ENCODE peak calls at places on chromosome 3, in four cellular contexts. Q, U, E and P are unnamed samples.

GRCh38 chr3:2218826-2219225 is 120.2 kb downstream of the CNTN4 start:
- DNase-seq in Q (no peak), E (no peak), U (no peak), P (no peak)

GRCh38 chr3:161314836-161315391 is 56.4 kb downstream of the SPTSSB start:
- DNase-seq in E (no peak), U (no peak), Q (peak; percentile 35), P (no peak)

GRCh38 chr3:74426571-74426970 is 187.9 kb downstream of the CNTN3 start:
- DNase-seq in U (peak; percentile 84), E (no peak), Q (no peak), P (no peak)

GRCh38 chr3:99875573-99875924 is 57.9 kb downstream of the CMSS1 start:
- DNase-seq in U (peak; percentile 60), E (no peak), Q (no peak), P (no peak)

GRCh38 chr3:88810455-88810854 is 297.0 kb upstream of the EPHA3 start:
- DNase-seq in U (peak; percentile 60), Q (no peak), E (no peak), P (no peak)

GRCh38 chr3:181555681-181556080 is 156.0 kb upstream of the SOX2 start:
- DNase-seq in U (no peak), E (no peak), Q (no peak), P (no peak)

GRCh38 chr3:185940951-185941350 is 3.1 kb upstream of the TRA2B start:
- DNase-seq in E (no peak), Q (no peak), U (no peak), P (no peak)

GRCh38 chr3:35042210-35042960 is 596.9 kb upstream of the ARPP21 start:
- DNase-seq in Q (no peak), E (no peak), U (no peak), P (no peak)

GRCh38 chr3:4956743-4957142 is 22.5 kb upstream of the BHLHE40 start:
- DNase-seq in E (no peak), U (no peak), Q (no peak), P (no peak)

GRCh38 chr3:99999541-99999940 is 114.8 kb downstream of the FILIP1L start:
- DNase-seq in E (no peak), U (peak; percentile 35), Q (no peak), P (peak; percentile 59)

GRCh38 chr3:179136195-179136594 is 12.0 kb upstream of the PIK3CA start:
- DNase-seq in Q (no peak), E (no peak), U (no peak), P (no peak)

GRCh38 chr3:184230081-184230602 is 757 bp downstream of the VWA5B2 start:
- DNase-seq in E (no peak), Q (peak; percentile 52), U (no peak), P (no peak)

GRCh38 chr3:53196575-53197407 is 35.8 kb downstream of the PRKCD start:
- DNase-seq in U (peak; percentile 62), Q (no peak), E (no peak), P (no peak)

GRCh38 chr3:21414506-21414905 is 336.5 kb downstream of the ZNF385D start:
- DNase-seq in Q (no peak), U (no peak), E (no peak), P (no peak)

GRCh38 chr3:188133646-188134045 is 20.3 kb upstream of the LPP start:
- DNase-seq in U (peak; percentile 46), Q (no peak), E (no peak), P (no peak)

GRCh38 chr3:72520205-72520604 is 328.0 kb downstream of the SHQ1 start:
- DNase-seq in E (no peak), U (no peak), Q (no peak), P (no peak)

GRCh38 chr3:119841808-119842471 is 60.0 kb downstream of the NR1I2 start:
- DNase-seq in E (no peak), U (peak; percentile 29), Q (no peak), P (no peak)

GRCh38 chr3:62186967-62187366 is 186.4 kb downstream of the FEZF2 start:
- DNase-seq in E (no peak), U (peak; percentile 31), Q (no peak), P (no peak)

GRCh38 chr3:21913791-21914190 is 162.8 kb upstream of the ZNF385D start:
- DNase-seq in U (peak; percentile 72), E (no peak), Q (no peak), P (peak; percentile 10)

GRCh38 chr3:73674280-73674679 is 49.5 kb upstream of the PDZRN3 start:
- DNase-seq in E (no peak), Q (no peak), U (peak; percentile 71), P (no peak)

GRCh38 chr3:79297242-79297641 is 470.6 kb downstream of the ROBO1 start:
- DNase-seq in E (no peak), U (peak; percentile 97), Q (no peak), P (peak; percentile 89)
- TF ChIP-seq CTCF in E (no peak), U (no peak), Q (no peak), P (no peak)

GRCh38 chr3:57434041-57434440 is 110.1 kb downstream of the DNAH12 start:
- DNase-seq in U (peak; percentile 28), Q (peak; percentile 6), E (no peak), P (no peak)
- TF ChIP-seq CTCF in U (peak; percentile 42), Q (no peak), E (no peak), P (peak; percentile 38)

GRCh38 chr3:150543531-150543930 is 2.8 kb downstream of the SERP1 start:
- DNase-seq in U (no peak), Q (no peak), E (no peak), P (no peak)

GRCh38 chr3:150545419-150546225 is 674 bp downstream of the SERP1 start:
- DNase-seq in Q (peak; percentile 34), E (no peak), U (no peak), P (no peak)

GRCh38 chr3:150544040-150544439 is 2.3 kb downstream of the SERP1 start:
- DNase-seq in E (no peak), U (peak; percentile 80), Q (no peak), P (no peak)

GRCh38 chr3:150543128-150543527 is 3.2 kb downstream of the SERP1 start:
- DNase-seq in U (no peak), E (no peak), Q (no peak), P (no peak)

GRCh38 chr3:150544726-150545125 is 1.6 kb downstream of the SERP1 start:
- DNase-seq in Q (no peak), E (no peak), U (peak; percentile 47), P (peak; percentile 30)
- TF ChIP-seq CTCF in Q (no peak), E (no peak), U (no peak), P (no peak)

GRCh38 chr3:48503406-48504050 is 446 bp downstream of the SHISA5 start:
- DNase-seq in E (no peak), U (peak; percentile 42), Q (peak; percentile 6), P (no peak)

GRCh38 chr3:48505146-48505545 is 1.2 kb upstream of the SHISA5 start:
- DNase-seq in Q (no peak), E (no peak), U (no peak), P (no peak)

GRCh38 chr3:48511551-48511950 is 7.6 kb upstream of the SHISA5 start:
- DNase-seq in E (no peak), Q (no peak), U (no peak), P (no peak)

GRCh38 chr3:48504051-48504946 is at the start of gene SHISA5:
- DNase-seq in U (peak; percentile 58), Q (peak; percentile 59), E (peak; percentile 71), P (peak; percentile 46)

GRCh38 chr3:48507256-48508061 is 3.5 kb upstream of the SHISA5 start:
- DNase-seq in Q (peak; percentile 84), E (peak; percentile 67), U (peak; percentile 67), P (no peak)
- TF ChIP-seq CTCF in Q (no peak), E (no peak), U (peak; percentile 48), P (peak; percentile 46)

GRCh38 chr3:195059006-195059350 is 212.0 kb downstream of the XXYLT1 start:
- DNase-seq in Q (no peak), U (no peak), E (no peak), P (no peak)

GRCh38 chr3:195061756-195062655 is 209.0 kb downstream of the XXYLT1 start:
- DNase-seq in Q (no peak), U (no peak), E (no peak), P (no peak)

GRCh38 chr3:195059471-195060216 is 211.3 kb downstream of the XXYLT1 start:
- DNase-seq in U (no peak), E (no peak), Q (no peak), P (no peak)

GRCh38 chr3:195060217-195060481 is 210.8 kb downstream of the XXYLT1 start:
- DNase-seq in U (no peak), Q (no peak), E (no peak), P (no peak)

GRCh38 chr3:195060531-195061385 is 210.2 kb downstream of the XXYLT1 start:
- DNase-seq in Q (no peak), E (no peak), U (no peak), P (no peak)
- TF ChIP-seq CTCF in Q (no peak), E (no peak), U (no peak), P (no peak)

DNA sequence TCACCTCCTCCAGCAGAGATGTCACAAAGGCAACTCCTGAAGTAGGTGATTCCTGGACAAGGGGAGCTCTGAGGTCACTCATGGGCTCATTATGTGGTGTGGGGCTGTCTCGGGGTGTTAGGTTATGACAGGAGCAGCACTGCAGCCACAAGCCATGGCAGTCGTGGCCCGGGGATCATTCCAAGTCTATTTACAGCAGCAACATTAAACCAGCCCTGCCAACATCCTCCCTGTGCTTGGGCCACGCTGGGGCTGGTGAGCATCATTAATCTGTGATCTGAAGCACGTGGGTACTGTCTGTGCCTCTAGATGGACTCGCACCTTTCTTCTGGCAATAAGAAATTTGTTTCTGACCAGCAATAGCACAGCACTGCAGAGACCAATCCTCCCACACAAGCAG is 7.0 kb upstream of the TXNRD3 start:
- DNase-seq in Q (peak; percentile 0), E (no peak), U (no peak), P (no peak)
- TF ChIP-seq CTCF in Q (no peak), E (no peak), U (no peak), P (no peak)